ENCODE peak calls at places on chromosomes 6 and 20, in four cellular contexts. J, V, M and T are unnamed samples.

GRCh38 chr6:139370047-139370706 is 4.3 kb downstream of the CITED2 start:
- DNase-seq in J (no peak), M (no peak), V (peak), T (peak)

GRCh38 chr6:45584127-45584526 is 206.4 kb upstream of the SUPT3H start:
- DNase-seq in M (no peak), V (no peak), J (no peak), T (no peak)

GRCh38 chr6:127342296-127342945 is 988 bp downstream of the ECHDC1 start:
- DNase-seq in J (peak), M (no peak), V (peak), T (peak)

GRCh38 chr6:33014841-33015634 is 5.6 kb upstream of the HLA-DOA start:
- DNase-seq in M (peak), J (peak), V (peak), T (peak)

GRCh38 chr20:32674362-32674789 is 635 bp upstream of the C20orf203 start:
- DNase-seq in M (no peak), V (peak), J (peak), T (peak)

GRCh38 chr6:159520002-159520401 is 173.0 kb downstream of the SOD2 start:
- DNase-seq in V (no peak), J (no peak), M (no peak), T (no peak)

GRCh38 chr20:47972916-47973309 is 187.6 kb upstream of the SULF2 start:
- DNase-seq in J (no peak), M (no peak), V (no peak), T (no peak)

GRCh38 chr6:34310846-34311245 is 62.0 kb upstream of the SMIM29 start:
- DNase-seq in J (no peak), V (no peak), M (no peak), T (no peak)

GRCh38 chr6:49835140-49835539 is 31.2 kb downstream of the CRISP1 start:
- DNase-seq in J (no peak), V (no peak), M (no peak), T (no peak)

DNA sequence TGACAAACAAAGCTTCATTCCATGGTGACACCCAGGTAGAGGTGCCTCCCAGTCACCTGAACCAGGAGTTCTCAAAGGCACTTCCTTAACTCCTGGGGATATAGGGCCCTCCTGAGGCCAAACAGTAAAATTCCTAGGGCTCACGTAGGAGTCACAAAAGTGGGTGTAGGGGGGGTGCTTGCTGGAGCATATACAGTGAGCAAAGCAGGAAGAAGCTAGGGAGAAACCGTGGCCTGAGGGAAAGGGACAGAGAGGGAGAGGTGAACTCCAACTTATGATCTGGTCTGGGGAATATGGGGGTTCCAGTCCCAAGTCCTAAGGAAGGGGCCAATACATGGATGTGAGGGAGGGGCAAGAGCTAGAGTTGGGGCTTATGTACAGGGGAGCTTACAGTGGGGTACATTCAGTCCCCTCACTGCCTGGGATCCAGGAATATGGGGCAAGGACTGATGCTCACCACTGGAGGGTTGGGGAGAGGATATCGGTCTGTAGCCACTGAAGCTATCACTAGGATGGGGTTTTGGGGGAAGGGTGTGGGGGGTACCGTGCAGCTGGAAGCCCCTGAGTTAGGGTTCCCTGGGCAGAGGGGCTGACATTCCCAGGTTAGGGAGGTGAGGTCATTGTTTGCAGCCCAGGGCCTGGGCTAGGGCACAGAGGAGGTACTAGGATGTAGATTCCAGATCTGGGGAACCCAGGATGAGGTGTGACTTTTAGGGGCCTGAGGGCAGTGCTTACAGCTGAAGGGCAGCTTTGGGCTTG is 950 bp downstream of the PEDS1 start:
- DNase-seq in J (peak), M (no peak), V (peak), T (no peak)
- TF ChIP-seq CTCF in J (peak), M (no peak), V (peak), T (peak)

GRCh38 chr20:17557675-17558006 is 12.2 kb upstream of the DSTN start:
- DNase-seq in V (peak), J (no peak), M (peak), T (peak)
- H3K4me3 ChIP-seq in V (no peak), J (no peak), M (no peak), T (no peak)

DNA sequence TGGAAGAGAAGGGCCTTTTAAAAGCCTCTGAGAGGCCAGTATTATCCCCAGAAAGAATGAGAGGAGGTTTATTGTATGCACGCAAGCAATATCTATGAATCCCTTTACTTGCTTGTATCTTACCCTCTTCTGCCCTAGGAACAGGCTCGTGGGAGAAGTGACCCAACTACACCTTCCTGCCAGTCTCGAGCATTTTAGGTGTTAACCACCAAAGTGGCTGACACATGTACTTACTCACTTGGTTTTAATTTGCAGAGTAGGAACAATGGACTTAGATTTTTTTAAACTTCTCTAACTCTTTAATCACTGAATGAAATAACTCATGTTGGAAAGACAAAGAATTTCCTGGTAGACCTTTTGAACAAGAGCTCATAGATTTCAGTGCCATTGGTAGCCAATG is 296.9 kb downstream of the PLCB1 start:
- DNase-seq in M (no peak), V (no peak), J (no peak), T (no peak)
- TF ChIP-seq CTCF in M (no peak), V (no peak), J (no peak), T (no peak)

GRCh38 chr20:21396045-21396893 is 1.1 kb downstream of the NKX2-4 start:
- DNase-seq in V (peak), M (no peak), J (peak), T (no peak)

GRCh38 chr20:21395666-21396044 is 1.7 kb downstream of the NKX2-4 start:
- DNase-seq in J (peak), V (peak), M (no peak), T (no peak)

GRCh38 chr20:21394120-21394519 is 3.2 kb downstream of the NKX2-4 start:
- DNase-seq in J (no peak), M (no peak), V (no peak), T (no peak)

GRCh38 chr20:21396921-21397340 is 395 bp downstream of the NKX2-4 start:
- DNase-seq in M (no peak), J (peak), V (peak), T (no peak)

GRCh38 chr20:21395039-21395665 is 2.2 kb downstream of the NKX2-4 start:
- DNase-seq in M (no peak), J (no peak), V (no peak), T (no peak)
- H3K4me3 ChIP-seq in M (no peak), J (peak), V (no peak), T (no peak)

GRCh38 chr20:37007898-37008649 is 56.6 kb upstream of the SAMHD1 start:
- DNase-seq in M (no peak), J (no peak), V (peak), T (peak)
- TF ChIP-seq CTCF in M (no peak), J (peak), V (peak), T (peak)

GRCh38 chr6:85451586-85452306 is 1.9 kb downstream of the NT5E start:
- DNase-seq in M (no peak), J (no peak), V (no peak), T (peak)
- H3K4me3 ChIP-seq in M (peak), J (no peak), V (no peak), T (peak)